ENCODE peak calls at places on chromosomes 11 and 22, in six cellular contexts. C is Kasumi-1, D is skeletal muscle cell, J is A172, R is T-helper 2 cell, E is GM12891. U is an unnamed sample.

GRCh38 chr11:103384652-103385051 is 275.4 kb downstream of the DYNC2H1 start:
- DNase-seq in C (no peak), D (no peak), J (no peak), R (no peak), E (no peak), U (no peak)

GRCh38 chr11:86068138-86068861 is 584 bp downstream of the PICALM start:
- DNase-seq in C (peak; percentile 22), D (no peak), J (peak; percentile 40), R (peak; percentile 24), E (no peak), U (peak; percentile 25)

GRCh38 chr11:122697636-122698167 is 42.2 kb downstream of the UBASH3B start:
- DNase-seq in C (peak; percentile 100), D (peak; percentile 30), J (peak; percentile 58), R (no peak), E (peak; percentile 48), U (peak; percentile 81)

GRCh38 chr11:69546735-69547370 is 65.4 kb downstream of the LINC01488 start:
- DNase-seq in C (no peak), D (no peak), J (no peak), R (peak; percentile 49), E (peak; percentile 58), U (no peak)

GRCh38 chr11:108559340-108559739 is 34.2 kb downstream of the EXPH5 start:
- DNase-seq in C (no peak), D (peak; percentile 62), J (peak; percentile 21), R (no peak), E (no peak), U (peak; percentile 53)

GRCh38 chr11:36375348-36376314 is 79.5 kb downstream of the PRR5L start:
- DNase-seq in C (no peak), D (no peak), J (no peak), R (no peak), E (no peak), U (no peak)

GRCh38 chr11:43614214-43614613 is 66.3 kb upstream of the HSD17B12 start:
- DNase-seq in C (no peak), D (no peak), J (no peak), R (no peak), E (no peak), U (no peak)

GRCh38 chr11:8233691-8234424 is 29.8 kb downstream of the LMO1 start:
- DNase-seq in C (no peak), D (no peak), J (peak; percentile 87), R (no peak), E (no peak), U (peak; percentile 68)

GRCh38 chr11:5690216-5690615 is 626 bp downstream of the TRIM22 start:
- DNase-seq in C (no peak), D (no peak), J (peak; percentile 21), R (no peak), E (no peak), U (peak; percentile 43)

GRCh38 chr22:44399906-44400762 is 87.4 kb upstream of the SHISAL1 start:
- DNase-seq in C (no peak), D (no peak), J (no peak), R (no peak), E (no peak), U (no peak)

GRCh38 chr11:68889948-68890446 is 13.6 kb downstream of the MRPL21 start:
- DNase-seq in C (no peak), D (peak; percentile 94), J (no peak), R (no peak), E (no peak), U (no peak)

GRCh38 chr11:121366970-121367369 is 74.4 kb downstream of the SC5D start:
- DNase-seq in C (no peak), D (no peak), J (no peak), R (no peak), E (no peak), U (no peak)

GRCh38 chr22:30309981-30310672 is 16.6 kb downstream of the TBC1D10A start:
- DNase-seq in C (no peak), D (no peak), J (no peak), R (no peak), E (no peak), U (peak; percentile 85)

GRCh38 chr22:25062378-25063095 is 110.0 kb downstream of the KIAA1671 start:
- DNase-seq in C (no peak), D (no peak), J (no peak), R (peak; percentile 25), E (no peak), U (no peak)

GRCh38 chr22:24805790-24806662 is at the start of gene SGSM1:
- DNase-seq in C (peak; percentile 6), D (no peak), J (peak; percentile 20), R (peak; percentile 56), E (peak; percentile 90), U (peak; percentile 12)